ENCODE peak calls at places on chromosomes 13 and 19, in five cellular contexts. One of them, this sample, is unnamed.

GRCh38 chr13:28622286-28622685 is 36.6 kb upstream of the POMP start:
- DNase-seq in HepG2: no peak
- DNase-seq in K562: no peak
- DNase-seq in endothelial cell of umbilical vein: no peak
- DNase-seq in H1: no peak
- DNase-seq in this sample: no peak

GRCh38 chr13:99528547-99528946 is 27.3 kb downstream of the TM9SF2 start:
- DNase-seq in K562: no peak
- DNase-seq in endothelial cell of umbilical vein: peak
- DNase-seq in HepG2: peak
- DNase-seq in H1: no peak
- DNase-seq in this sample: peak

GRCh38 chr13:49539313-49539712 is 43.6 kb downstream of the PHF11 start:
- DNase-seq in K562: no peak
- DNase-seq in HepG2: no peak
- DNase-seq in endothelial cell of umbilical vein: peak
- DNase-seq in H1: no peak
- DNase-seq in this sample: no peak

GRCh38 chr19:30003862-30004261 is 61.8 kb downstream of the URI1 start:
- DNase-seq in endothelial cell of umbilical vein: no peak
- DNase-seq in K562: no peak
- DNase-seq in HepG2: no peak
- DNase-seq in H1: no peak
- DNase-seq in this sample: no peak

GRCh38 chr19:14369399-14370168 is 11.7 kb upstream of the ADGRE5 start:
- DNase-seq in K562: peak
- DNase-seq in HepG2: no peak
- DNase-seq in H1: no peak
- DNase-seq in endothelial cell of umbilical vein: no peak
- DNase-seq in this sample: no peak

GRCh38 chr19:51127755-51128154 is 3.0 kb downstream of the SIGLEC9 start:
- DNase-seq in H1: no peak
- DNase-seq in HepG2: no peak
- DNase-seq in endothelial cell of umbilical vein: no peak
- DNase-seq in K562: peak
- DNase-seq in this sample: no peak

GRCh38 chr13:107360010-107360409 is 792.1 kb upstream of the ARGLU1 start:
- DNase-seq in endothelial cell of umbilical vein: no peak
- DNase-seq in H1: no peak
- DNase-seq in K562: no peak
- DNase-seq in HepG2: no peak
- DNase-seq in this sample: no peak

GRCh38 chr19:40084948-40085347 is 5.8 kb downstream of the ZNF780A start:
- DNase-seq in K562: peak
- DNase-seq in H1: no peak
- DNase-seq in endothelial cell of umbilical vein: no peak
- DNase-seq in HepG2: peak
- DNase-seq in this sample: no peak

DNA sequence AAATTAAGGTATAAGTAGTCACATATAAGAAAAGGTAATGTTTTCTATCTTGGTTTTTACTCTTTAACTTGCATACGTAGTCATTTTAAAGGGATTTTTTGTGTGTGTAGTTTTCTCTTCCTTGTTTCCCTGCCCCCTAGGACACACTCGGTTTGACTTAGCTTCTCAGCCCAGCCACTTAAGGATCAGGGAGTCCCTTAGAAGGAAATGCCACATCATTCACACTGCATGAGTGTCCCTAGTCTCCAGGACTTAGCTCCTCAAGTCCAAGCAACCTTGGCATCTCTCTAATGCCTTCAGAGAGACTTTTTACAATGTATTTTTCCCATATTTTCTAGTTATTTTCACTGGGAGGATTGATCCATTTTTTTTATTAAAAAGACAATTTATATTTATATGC is 1407.7 kb downstream of the EFNB2 start:
- DNase-seq in K562: no peak
- DNase-seq in H1: no peak
- DNase-seq in HepG2: no peak
- DNase-seq in endothelial cell of umbilical vein: no peak
- DNase-seq in this sample: no peak
- TF ChIP-seq JUN in K562: no peak
- TF ChIP-seq JUN in H1: no peak
- TF ChIP-seq JUN in HepG2: no peak
- TF ChIP-seq JUN in endothelial cell of umbilical vein: no peak
- TF ChIP-seq JUN in this sample: no peak

GRCh38 chr13:44435142-44435982 is 61.7 kb downstream of the SERP2 start:
- DNase-seq in H1: peak
- DNase-seq in HepG2: peak
- DNase-seq in K562: peak
- DNase-seq in endothelial cell of umbilical vein: peak
- DNase-seq in this sample: peak
- TF ChIP-seq POLR2A in H1: peak
- TF ChIP-seq POLR2A in HepG2: peak
- TF ChIP-seq POLR2A in K562: peak
- TF ChIP-seq POLR2A in endothelial cell of umbilical vein: no peak
- TF ChIP-seq POLR2A in this sample: peak

GRCh38 chr13:80556291-80556690 is 215.4 kb upstream of the SPRY2 start:
- DNase-seq in HepG2: no peak
- DNase-seq in K562: peak
- DNase-seq in endothelial cell of umbilical vein: peak
- DNase-seq in H1: no peak
- DNase-seq in this sample: no peak
- TF ChIP-seq JUN in HepG2: no peak
- TF ChIP-seq JUN in K562: no peak
- TF ChIP-seq JUN in endothelial cell of umbilical vein: no peak
- TF ChIP-seq JUN in H1: no peak
- TF ChIP-seq JUN in this sample: no peak

GRCh38 chr13:110869805-110870706 is 44.8 kb downstream of the ANKRD10 start:
- DNase-seq in HepG2: peak
- DNase-seq in H1: no peak
- DNase-seq in endothelial cell of umbilical vein: peak
- DNase-seq in K562: peak
- DNase-seq in this sample: peak
- TF ChIP-seq POLR2A in HepG2: peak
- TF ChIP-seq POLR2A in H1: no peak
- TF ChIP-seq POLR2A in endothelial cell of umbilical vein: no peak
- TF ChIP-seq POLR2A in K562: peak
- TF ChIP-seq POLR2A in this sample: no peak

This sample was measured in A549.